ENCODE peak calls at places on chromosomes 6 and 20, in ten cellular contexts. One of them, this sample, is unnamed.
A peak's percentile ranks its signal among the peaks of the same experiment; 100 is the strongest.

GRCh38 chr6:170006524-170007467 is 255.4 kb downstream of the ERMARD start:
- ATAC-seq in mucosa of descending colon: no peak
- ATAC-seq in upper lobe of right lung: no peak
- ATAC-seq in activated T-cell treated with anti-CD3 and anti-CD28 coated beads, Interleukin-2, amount 50 U/mL, for 4 hours: no peak
- ATAC-seq in stimulated activated naive B cell treated with anti-CD40 and anti-IgM and Interleukin-4, amounts not matched to agents 10 μg/mL and 1 μg/mL and 100 μg/mL, for 72 hours: no peak
- ATAC-seq in stimulated activated effector memory CD8-positive, alpha-beta T cell treated with anti-CD3 and anti-CD28 coated beads, Interleukin-12 subunit alpha, Interleukin-12 subunit beta, amount 100 ng/mL, for 72 hours: no peak
- ATAC-seq in activated naive CD4-positive, alpha-beta T cell treated with anti-CD3 and anti-CD28 coated beads, Interleukin-2, amount 50 U/mL, for 72 hours: no peak
- ATAC-seq in activated CD8-positive, alpha-beta T cell treated with anti-CD3 and anti-CD28 coated beads, Interleukin-2, amount 10 ng/mL, durations not matched to agents 7 days and 5 days: no peak
- ATAC-seq in activated naive CD8-positive, alpha-beta T cell treated with anti-CD3 and anti-CD28 coated beads, Interleukin-2, amount 10 ng/mL, durations not matched to agents 7 days and 5 days: no peak
- ATAC-seq in heart left ventricle: no peak
- ATAC-seq in this sample: no peak

GRCh38 chr6:3321875-3322274 is 63.1 kb downstream of the PSMG4 start:
- ATAC-seq in mucosa of descending colon: no peak
- ATAC-seq in upper lobe of right lung: no peak
- ATAC-seq in activated T-cell treated with anti-CD3 and anti-CD28 coated beads, Interleukin-2, amount 50 U/mL, for 4 hours: no peak
- ATAC-seq in stimulated activated naive B cell treated with anti-CD40 and anti-IgM and Interleukin-4, amounts not matched to agents 10 μg/mL and 1 μg/mL and 100 μg/mL, for 72 hours: no peak
- ATAC-seq in stimulated activated effector memory CD8-positive, alpha-beta T cell treated with anti-CD3 and anti-CD28 coated beads, Interleukin-12 subunit alpha, Interleukin-12 subunit beta, amount 100 ng/mL, for 72 hours: no peak
- ATAC-seq in activated naive CD4-positive, alpha-beta T cell treated with anti-CD3 and anti-CD28 coated beads, Interleukin-2, amount 50 U/mL, for 72 hours: no peak
- ATAC-seq in activated CD8-positive, alpha-beta T cell treated with anti-CD3 and anti-CD28 coated beads, Interleukin-2, amount 10 ng/mL, durations not matched to agents 7 days and 5 days: no peak
- ATAC-seq in activated naive CD8-positive, alpha-beta T cell treated with anti-CD3 and anti-CD28 coated beads, Interleukin-2, amount 10 ng/mL, durations not matched to agents 7 days and 5 days: no peak
- ATAC-seq in heart left ventricle: no peak
- ATAC-seq in this sample: no peak

GRCh38 chr20:36726168-36726567 is 19.7 kb downstream of the NDRG3 start:
- ATAC-seq in mucosa of descending colon: no peak
- ATAC-seq in upper lobe of right lung: no peak
- ATAC-seq in activated T-cell treated with anti-CD3 and anti-CD28 coated beads, Interleukin-2, amount 50 U/mL, for 4 hours: no peak
- ATAC-seq in stimulated activated naive B cell treated with anti-CD40 and anti-IgM and Interleukin-4, amounts not matched to agents 10 μg/mL and 1 μg/mL and 100 μg/mL, for 72 hours: no peak
- ATAC-seq in stimulated activated effector memory CD8-positive, alpha-beta T cell treated with anti-CD3 and anti-CD28 coated beads, Interleukin-12 subunit alpha, Interleukin-12 subunit beta, amount 100 ng/mL, for 72 hours: no peak
- ATAC-seq in activated naive CD4-positive, alpha-beta T cell treated with anti-CD3 and anti-CD28 coated beads, Interleukin-2, amount 50 U/mL, for 72 hours: no peak
- ATAC-seq in activated CD8-positive, alpha-beta T cell treated with anti-CD3 and anti-CD28 coated beads, Interleukin-2, amount 10 ng/mL, durations not matched to agents 7 days and 5 days: no peak
- ATAC-seq in activated naive CD8-positive, alpha-beta T cell treated with anti-CD3 and anti-CD28 coated beads, Interleukin-2, amount 10 ng/mL, durations not matched to agents 7 days and 5 days: no peak
- ATAC-seq in heart left ventricle: peak; percentile 70
- ATAC-seq in this sample: no peak

GRCh38 chr6:13428528-13429405 is 58.6 kb downstream of the GFOD1 start:
- ATAC-seq in mucosa of descending colon: peak; percentile 7
- ATAC-seq in upper lobe of right lung: no peak
- ATAC-seq in activated T-cell treated with anti-CD3 and anti-CD28 coated beads, Interleukin-2, amount 50 U/mL, for 4 hours: peak; percentile 8
- ATAC-seq in stimulated activated naive B cell treated with anti-CD40 and anti-IgM and Interleukin-4, amounts not matched to agents 10 μg/mL and 1 μg/mL and 100 μg/mL, for 72 hours: peak; percentile 44
- ATAC-seq in stimulated activated effector memory CD8-positive, alpha-beta T cell treated with anti-CD3 and anti-CD28 coated beads, Interleukin-12 subunit alpha, Interleukin-12 subunit beta, amount 100 ng/mL, for 72 hours: peak; percentile 3
- ATAC-seq in activated naive CD4-positive, alpha-beta T cell treated with anti-CD3 and anti-CD28 coated beads, Interleukin-2, amount 50 U/mL, for 72 hours: no peak
- ATAC-seq in activated CD8-positive, alpha-beta T cell treated with anti-CD3 and anti-CD28 coated beads, Interleukin-2, amount 10 ng/mL, durations not matched to agents 7 days and 5 days: no peak
- ATAC-seq in activated naive CD8-positive, alpha-beta T cell treated with anti-CD3 and anti-CD28 coated beads, Interleukin-2, amount 10 ng/mL, durations not matched to agents 7 days and 5 days: no peak
- ATAC-seq in heart left ventricle: no peak
- ATAC-seq in this sample: no peak

GRCh38 chr6:63839485-63839884 is 203.9 kb downstream of the PHF3 start:
- ATAC-seq in mucosa of descending colon: no peak
- ATAC-seq in upper lobe of right lung: no peak
- ATAC-seq in activated T-cell treated with anti-CD3 and anti-CD28 coated beads, Interleukin-2, amount 50 U/mL, for 4 hours: no peak
- ATAC-seq in stimulated activated naive B cell treated with anti-CD40 and anti-IgM and Interleukin-4, amounts not matched to agents 10 μg/mL and 1 μg/mL and 100 μg/mL, for 72 hours: no peak
- ATAC-seq in stimulated activated effector memory CD8-positive, alpha-beta T cell treated with anti-CD3 and anti-CD28 coated beads, Interleukin-12 subunit alpha, Interleukin-12 subunit beta, amount 100 ng/mL, for 72 hours: no peak
- ATAC-seq in activated naive CD4-positive, alpha-beta T cell treated with anti-CD3 and anti-CD28 coated beads, Interleukin-2, amount 50 U/mL, for 72 hours: no peak
- ATAC-seq in activated CD8-positive, alpha-beta T cell treated with anti-CD3 and anti-CD28 coated beads, Interleukin-2, amount 10 ng/mL, durations not matched to agents 7 days and 5 days: no peak
- ATAC-seq in activated naive CD8-positive, alpha-beta T cell treated with anti-CD3 and anti-CD28 coated beads, Interleukin-2, amount 10 ng/mL, durations not matched to agents 7 days and 5 days: no peak
- ATAC-seq in heart left ventricle: no peak
- ATAC-seq in this sample: no peak

GRCh38 chr6:156697224-156697623 is 80.0 kb upstream of the ARID1B start:
- ATAC-seq in mucosa of descending colon: peak; percentile 27
- ATAC-seq in upper lobe of right lung: no peak
- ATAC-seq in activated T-cell treated with anti-CD3 and anti-CD28 coated beads, Interleukin-2, amount 50 U/mL, for 4 hours: no peak
- ATAC-seq in stimulated activated naive B cell treated with anti-CD40 and anti-IgM and Interleukin-4, amounts not matched to agents 10 μg/mL and 1 μg/mL and 100 μg/mL, for 72 hours: peak; percentile 49
- ATAC-seq in stimulated activated effector memory CD8-positive, alpha-beta T cell treated with anti-CD3 and anti-CD28 coated beads, Interleukin-12 subunit alpha, Interleukin-12 subunit beta, amount 100 ng/mL, for 72 hours: no peak
- ATAC-seq in activated naive CD4-positive, alpha-beta T cell treated with anti-CD3 and anti-CD28 coated beads, Interleukin-2, amount 50 U/mL, for 72 hours: no peak
- ATAC-seq in activated CD8-positive, alpha-beta T cell treated with anti-CD3 and anti-CD28 coated beads, Interleukin-2, amount 10 ng/mL, durations not matched to agents 7 days and 5 days: no peak
- ATAC-seq in activated naive CD8-positive, alpha-beta T cell treated with anti-CD3 and anti-CD28 coated beads, Interleukin-2, amount 10 ng/mL, durations not matched to agents 7 days and 5 days: no peak
- ATAC-seq in heart left ventricle: no peak
- ATAC-seq in this sample: no peak

GRCh38 chr20:59242714-59243626 is 57.4 kb upstream of the EDN3 start:
- ATAC-seq in mucosa of descending colon: no peak
- ATAC-seq in upper lobe of right lung: no peak
- ATAC-seq in activated T-cell treated with anti-CD3 and anti-CD28 coated beads, Interleukin-2, amount 50 U/mL, for 4 hours: peak; percentile 69
- ATAC-seq in stimulated activated naive B cell treated with anti-CD40 and anti-IgM and Interleukin-4, amounts not matched to agents 10 μg/mL and 1 μg/mL and 100 μg/mL, for 72 hours: no peak
- ATAC-seq in stimulated activated effector memory CD8-positive, alpha-beta T cell treated with anti-CD3 and anti-CD28 coated beads, Interleukin-12 subunit alpha, Interleukin-12 subunit beta, amount 100 ng/mL, for 72 hours: peak; percentile 100
- ATAC-seq in activated naive CD4-positive, alpha-beta T cell treated with anti-CD3 and anti-CD28 coated beads, Interleukin-2, amount 50 U/mL, for 72 hours: peak; percentile 93
- ATAC-seq in activated CD8-positive, alpha-beta T cell treated with anti-CD3 and anti-CD28 coated beads, Interleukin-2, amount 10 ng/mL, durations not matched to agents 7 days and 5 days: peak; percentile 93
- ATAC-seq in activated naive CD8-positive, alpha-beta T cell treated with anti-CD3 and anti-CD28 coated beads, Interleukin-2, amount 10 ng/mL, durations not matched to agents 7 days and 5 days: peak; percentile 47
- ATAC-seq in heart left ventricle: no peak
- ATAC-seq in this sample: no peak

GRCh38 chr6:6730831-6731230 is 142.3 kb downstream of the LY86 start:
- ATAC-seq in mucosa of descending colon: no peak
- ATAC-seq in upper lobe of right lung: peak; percentile 22
- ATAC-seq in activated T-cell treated with anti-CD3 and anti-CD28 coated beads, Interleukin-2, amount 50 U/mL, for 4 hours: no peak
- ATAC-seq in stimulated activated naive B cell treated with anti-CD40 and anti-IgM and Interleukin-4, amounts not matched to agents 10 μg/mL and 1 μg/mL and 100 μg/mL, for 72 hours: peak; percentile 16
- ATAC-seq in stimulated activated effector memory CD8-positive, alpha-beta T cell treated with anti-CD3 and anti-CD28 coated beads, Interleukin-12 subunit alpha, Interleukin-12 subunit beta, amount 100 ng/mL, for 72 hours: peak; percentile 56
- ATAC-seq in activated naive CD4-positive, alpha-beta T cell treated with anti-CD3 and anti-CD28 coated beads, Interleukin-2, amount 50 U/mL, for 72 hours: no peak
- ATAC-seq in activated CD8-positive, alpha-beta T cell treated with anti-CD3 and anti-CD28 coated beads, Interleukin-2, amount 10 ng/mL, durations not matched to agents 7 days and 5 days: no peak
- ATAC-seq in activated naive CD8-positive, alpha-beta T cell treated with anti-CD3 and anti-CD28 coated beads, Interleukin-2, amount 10 ng/mL, durations not matched to agents 7 days and 5 days: no peak
- ATAC-seq in heart left ventricle: peak; percentile 89
- ATAC-seq in this sample: peak; percentile 79

This sample was measured in esophagus mucosa.